ENCODE peak calls at places on chromosomes 5 and 9, in six cellular contexts. S is left cardiac atrium, O is NCI-H460, I is HTR-8/SVneo, Q is occipital lobe, U is right lobe of liver. M is an unnamed sample.

GRCh38 chr5:23208959-23209431 is 298.4 kb upstream of the PRDM9 start:
- DNase-seq in O (peak), S (no peak), Q (no peak), U (no peak), I (peak), M (no peak)

GRCh38 chr5:90590170-90590569 is 31.6 kb downstream of the ADGRV1 start:
- DNase-seq in S (no peak), Q (no peak), I (no peak), O (no peak), U (no peak), M (no peak)

GRCh38 chr5:119435436-119436132 is 16.7 kb upstream of the HSD17B4 start:
- DNase-seq in S (peak), Q (peak), O (peak), U (peak), I (no peak), M (peak)

GRCh38 chr5:89034588-89034987 is 151.6 kb upstream of the MEF2C start:
- DNase-seq in O (no peak), S (no peak), Q (no peak), I (no peak), U (no peak), M (no peak)

GRCh38 chr5:39520232-39520572 is 95.4 kb upstream of the DAB2 start:
- DNase-seq in Q (no peak), S (no peak), I (peak), O (no peak), U (no peak), M (peak)

GRCh38 chr5:144032375-144032774 is 138.1 kb downstream of the YIPF5 start:
- DNase-seq in U (no peak), O (no peak), Q (no peak), S (no peak), I (no peak), M (peak)

GRCh38 chr9:132507670-132508469 is 74.5 kb upstream of the BARHL1 start:
- DNase-seq in O (peak), S (peak), Q (peak), U (no peak), I (peak), M (peak)

GRCh38 chr9:8338249-8338721 is 538.7 kb upstream of the DMAC1 start:
- DNase-seq in O (no peak), S (no peak), U (no peak), Q (no peak), I (no peak), M (no peak)

GRCh38 chr5:35899805-35900204 is 38.6 kb downstream of the CAPSL start:
- DNase-seq in O (no peak), U (no peak), I (no peak), S (no peak), Q (no peak), M (no peak)

GRCh38 chr5:9337908-9338307 is 208.0 kb downstream of the SEMA5A start:
- DNase-seq in O (peak), Q (no peak), I (no peak), S (no peak), U (no peak), M (peak)

GRCh38 chr5:96963267-96963666 is 27.4 kb downstream of the LNPEP start:
- DNase-seq in O (no peak), Q (no peak), S (peak), I (no peak), U (no peak), M (peak)

GRCh38 chr9:115668506-115668905 is 485.1 kb upstream of the PAPPA start:
- DNase-seq in I (no peak), U (no peak), Q (no peak), S (peak), O (peak), M (peak)

GRCh38 chr5:126525630-126526245 is 69.3 kb downstream of the ALDH7A1 start:
- DNase-seq in Q (no peak), O (no peak), S (peak), I (no peak), U (peak), M (no peak)

GRCh38 chr5:134098690-134099089 is 15.8 kb upstream of the TCF7 start:
- DNase-seq in S (no peak), Q (no peak), I (no peak), O (no peak), U (peak), M (no peak)

GRCh38 chr5:175822225-175822624 is 49.2 kb upstream of the CPLX2 start:
- DNase-seq in I (no peak), U (no peak), S (no peak), O (no peak), Q (no peak), M (no peak)

M was measured in AG10803.